ENCODE peak calls at places on chromosomes 3 and 15, in five cellular contexts. Q is endothelial cell of umbilical vein, F is H1, V is GM12878, T is testis. R is an unnamed sample.

GRCh38 chr15:23422099-23422945 is 24.7 kb downstream of the GOLGA6L2 start:
- DNase-seq in F (no peak), Q (no peak), V (no peak), T (no peak), R (no peak)

GRCh38 chr3:32447865-32448400 is 54.7 kb downstream of the CMTM6 start:
- DNase-seq in Q (no peak), T (no peak), V (no peak), F (no peak), R (no peak)

GRCh38 chr3:177312491-177312890 is 115.2 kb upstream of the TBL1XR1 start:
- DNase-seq in F (no peak), V (no peak), T (no peak), Q (no peak), R (no peak)

GRCh38 chr15:99618941-99619411 is 53.2 kb downstream of the MEF2A start:
- DNase-seq in V (no peak), T (no peak), Q (no peak), F (no peak), R (no peak)

GRCh38 chr15:74800559-74801094 is 12.0 kb upstream of the LMAN1L start:
- DNase-seq in V (no peak), F (no peak), Q (no peak), T (no peak), R (no peak)

GRCh38 chr3:100159564-100160153 is 45.4 kb upstream of the FILIP1L start:
- DNase-seq in F (no peak), Q (peak; percentile 94), T (no peak), V (no peak), R (no peak)

GRCh38 chr15:33852570-33852969 is 115.7 kb upstream of the CHRM5 start:
- DNase-seq in F (no peak), V (no peak), Q (no peak), T (no peak), R (no peak)

GRCh38 chr3:36282774-36283173 is 97.5 kb upstream of the STAC start:
- DNase-seq in Q (no peak), F (no peak), V (no peak), T (no peak), R (no peak)

GRCh38 chr3:22156868-22157267 is 405.9 kb upstream of the ZNF385D start:
- DNase-seq in Q (no peak), T (no peak), F (no peak), V (no peak), R (no peak)

GRCh38 chr3:123347205-123347604 is 101.7 kb downstream of the ADCY5 start:
- DNase-seq in V (no peak), F (no peak), Q (no peak), T (no peak), R (no peak)

GRCh38 chr3:78139166-78139565 is 1099.3 kb downstream of the ROBO2 start:
- DNase-seq in V (no peak), F (no peak), Q (peak; percentile 71), T (no peak), R (no peak)

GRCh38 chr15:51735611-51736010 is 1.8 kb downstream of the LYSMD2 start:
- DNase-seq in F (no peak), V (no peak), Q (no peak), T (no peak), R (no peak)

GRCh38 chr3:115580566-115580965 is 42.7 kb upstream of the GAP43 start:
- DNase-seq in Q (no peak), F (no peak), V (no peak), T (no peak), R (no peak)

GRCh38 chr3:115577000-115577399 is 46.3 kb upstream of the GAP43 start:
- DNase-seq in V (no peak), Q (no peak), F (no peak), T (no peak), R (no peak)

GRCh38 chr3:115581347-115582135 is 41.8 kb upstream of the GAP43 start:
- DNase-seq in T (no peak), V (no peak), Q (no peak), F (no peak), R (no peak)

GRCh38 chr3:115571413-115571812 is 51.9 kb upstream of the GAP43 start:
- DNase-seq in V (no peak), F (no peak), Q (no peak), T (no peak), R (no peak)

DNA sequence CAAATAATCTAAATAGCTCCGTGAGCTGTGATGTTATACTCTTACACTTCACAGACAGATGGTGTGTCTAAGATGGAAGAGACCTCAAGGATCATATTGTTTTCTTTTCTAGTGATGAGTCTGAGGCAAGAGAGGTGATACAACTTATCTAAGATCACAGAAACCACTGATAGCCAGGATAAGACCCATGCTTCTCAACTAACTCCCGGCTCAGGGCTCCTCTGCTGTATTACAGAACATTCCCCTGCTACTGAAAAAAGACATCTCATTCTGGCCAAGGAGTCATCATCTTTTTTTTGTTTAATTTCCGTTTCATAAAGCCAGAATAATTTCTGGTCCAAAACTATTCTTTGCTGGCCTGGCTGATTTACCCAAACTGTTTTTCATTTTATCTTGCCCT is 47.0 kb upstream of the GAP43 start:
- DNase-seq in F (no peak), Q (no peak), V (no peak), T (no peak), R (no peak)
- TF ChIP-seq POLR2A in F (no peak), Q (no peak), V (no peak), T (no peak), R (no peak)

GRCh38 chr3:192825657-192826200 is 91.9 kb downstream of the MB21D2 start:
- DNase-seq in F (no peak), Q (peak; percentile 82), T (no peak), V (no peak), R (peak; percentile 46)
- TF ChIP-seq CTCF in F (no peak), Q (peak; percentile 2), T (no peak), V (peak; percentile 0), R (no peak)

GRCh38 chr3:174332413-174332812 is 526.7 kb upstream of the NAALADL2 start:
- DNase-seq in V (no peak), Q (no peak), T (no peak), F (no peak), R (no peak)
- TF ChIP-seq POLR2A in V (no peak), Q (no peak), T (no peak), F (no peak), R (no peak)

DNA sequence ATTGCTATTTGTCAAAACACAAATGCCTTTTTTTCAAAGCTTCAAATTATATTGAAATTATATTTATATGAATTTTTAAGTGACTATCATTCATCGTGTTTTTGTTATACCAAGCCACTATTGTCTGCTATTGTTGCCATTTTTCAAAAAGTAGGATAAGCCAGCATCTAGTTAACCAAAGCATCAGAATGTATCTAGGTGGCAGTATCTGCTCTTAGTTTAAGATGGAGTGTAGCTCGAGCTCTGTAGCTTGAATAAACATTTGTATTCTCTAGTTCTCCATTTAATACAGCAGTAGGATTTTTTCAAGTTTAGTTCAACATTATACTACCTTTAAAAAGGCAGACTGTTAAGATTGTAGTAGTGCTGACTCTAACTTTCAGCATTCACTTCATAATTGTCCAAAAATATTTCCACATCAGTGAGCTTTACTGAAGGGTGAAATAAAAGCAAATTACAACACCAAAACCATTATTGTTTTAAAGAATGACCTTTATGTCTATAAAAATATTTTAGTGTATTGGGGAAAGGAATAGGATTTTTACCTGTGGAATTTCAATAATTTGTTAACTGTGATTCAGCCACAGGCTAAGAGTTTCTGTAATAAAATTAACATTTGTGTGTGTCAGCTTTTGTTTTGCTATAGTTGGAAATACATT is 19.6 kb upstream of the C15orf61 start:
- DNase-seq in F (no peak), V (no peak), Q (peak; percentile 48), T (no peak), R (no peak)
- TF ChIP-seq CTCF in F (no peak), V (peak; percentile 64), Q (peak; percentile 3), T (no peak), R (peak; percentile 48)

GRCh38 chr3:14402304-14402811 is at the start of gene SLC6A6:
- DNase-seq in V (peak; percentile 79), Q (peak; percentile 91), F (peak; percentile 92), T (peak; percentile 96), R (peak; percentile 96)
- TF ChIP-seq POLR2A in V (peak; percentile 78), Q (peak; percentile 80), F (no peak), T (no peak), R (peak; percentile 43)

DNA sequence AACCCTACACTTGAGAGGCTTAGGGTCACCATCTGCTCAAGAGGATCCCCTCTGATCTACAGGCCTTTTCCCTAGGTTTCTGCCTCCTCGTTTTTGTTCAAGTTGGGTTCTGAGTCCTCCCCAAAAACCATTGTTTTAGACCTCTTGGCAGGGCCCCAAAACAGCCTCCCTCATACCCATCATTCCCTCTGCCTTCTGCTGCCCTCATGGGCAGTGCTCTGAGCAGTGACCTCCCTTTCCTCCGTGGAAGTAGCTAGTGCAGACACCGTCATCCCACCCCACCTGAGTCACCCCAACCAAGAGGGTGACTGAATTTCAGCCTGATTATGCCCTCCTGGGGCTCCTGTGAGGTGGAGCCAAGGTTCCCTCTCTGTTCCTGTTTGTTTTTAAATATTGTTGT is 92.0 kb downstream of the RBPMS2 start:
- DNase-seq in Q (no peak), F (no peak), V (no peak), T (no peak), R (no peak)
- TF ChIP-seq CTCF in Q (no peak), F (no peak), V (no peak), T (no peak), R (no peak)

GRCh38 chr15:64989331-64990167 is at the start of gene SPG21:
- DNase-seq in V (peak; percentile 91), F (peak; percentile 89), Q (peak; percentile 97), T (peak; percentile 94), R (peak; percentile 94)
- TF ChIP-seq POLR2A in V (peak; percentile 85), F (no peak), Q (peak; percentile 89), T (peak; percentile 5), R (peak; percentile 64)

GRCh38 chr3:182869059-182869458 is 75.8 kb downstream of the ATP11B start:
- DNase-seq in F (no peak), Q (no peak), V (no peak), T (no peak), R (no peak)
- TF ChIP-seq CTCF in F (no peak), Q (no peak), V (no peak), T (no peak), R (no peak)

R was measured in body of pancreas.